ENCODE peak calls at places on chromosomes 4 and X, in nine cellular contexts. Q is spleen, I is testis, K is Peyer's patch, D is right lobe of liver, O is HCT116, Z is ovary, X is tibial nerve, V is gastrocnemius medialis. N is an unnamed sample.

GRCh38 chrX:103248553-103248952 is 6.4 kb downstream of the TCEAL8 start:
- DNase-seq in Q (no peak), I (no peak), K (no peak), D (no peak), O (peak; percentile 8), Z (no peak), X (no peak), V (no peak), N (no peak)

GRCh38 chrX:132483523-132483922 is 5.3 kb downstream of the MBNL3 start:
- DNase-seq in Q (no peak), I (no peak), K (no peak), D (no peak), O (no peak), Z (no peak), X (no peak), V (no peak), N (no peak)

GRCh38 chr4:107243141-107243779 is 207.1 kb upstream of the DKK2 start:
- DNase-seq in Q (no peak), I (no peak), K (no peak), D (no peak), O (no peak), Z (no peak), X (no peak), V (no peak), N (no peak)

GRCh38 chrX:31201503-31201902 is 129.7 kb upstream of the FTHL17 start:
- DNase-seq in Q (no peak), I (no peak), K (no peak), D (no peak), O (no peak), Z (no peak), X (no peak), V (no peak), N (no peak)

GRCh38 chr4:104941661-104942062 is 205.0 kb upstream of the TET2 start:
- DNase-seq in Q (no peak), I (no peak), K (no peak), D (no peak), O (no peak), Z (no peak), X (no peak), V (no peak), N (no peak)

GRCh38 chrX:40543661-40544328 is 37.0 kb upstream of the ATP6AP2 start:
- DNase-seq in Q (no peak), I (peak; percentile 17), K (no peak), D (no peak), O (peak; percentile 33), Z (no peak), X (no peak), V (no peak), N (no peak)

GRCh38 chr4:38241541-38241940 is 281.3 kb downstream of the PTTG2 start:
- DNase-seq in Q (no peak), I (no peak), K (no peak), D (no peak), O (no peak), Z (no peak), X (no peak), V (no peak), N (no peak)

GRCh38 chrX:75155454-75155829 is 641 bp downstream of the ABCB7 start:
- DNase-seq in Q (no peak), I (no peak), K (no peak), D (no peak), O (no peak), Z (no peak), X (no peak), V (no peak), N (no peak)

GRCh38 chr4:162485486-162485885 is 321.7 kb upstream of the FSTL5 start:
- DNase-seq in Q (no peak), I (no peak), K (no peak), D (no peak), O (no peak), Z (no peak), X (no peak), V (no peak), N (no peak)

GRCh38 chr4:140103676-140104075 is 50.3 kb downstream of the MAML3 start:
- DNase-seq in Q (no peak), I (no peak), K (no peak), D (no peak), O (no peak), Z (no peak), X (no peak), V (no peak), N (no peak)

GRCh38 chr4:152486414-152487389 is 49.2 kb downstream of the FBXW7 start:
- DNase-seq in Q (no peak), I (no peak), K (no peak), D (no peak), O (no peak), Z (no peak), X (no peak), V (no peak), N (no peak)
- H3K4me1 ChIP-seq in Q (peaks cover 30% of the 10 kb centered on the region), I (no peaks in the 10 kb centered on the region), K (no peaks in the 10 kb centered on the region), D (no peaks in the 10 kb centered on the region), O (no peaks in the 10 kb centered on the region), Z (no peaks in the 10 kb centered on the region), X (peaks cover 5% of the 10 kb centered on the region), V (no peaks in the 10 kb centered on the region), N (peaks cover 12% of the 10 kb centered on the region)

GRCh38 chr4:56535915-56536314 is 30.3 kb downstream of the ARL9 start:
- DNase-seq in Q (no peak), I (no peak), K (no peak), D (no peak), O (no peak), Z (no peak), X (no peak), V (no peak), N (no peak)

GRCh38 chr4:56531823-56532222 is 26.2 kb downstream of the ARL9 start:
- DNase-seq in Q (no peak), I (no peak), K (no peak), D (no peak), O (no peak), Z (no peak), X (no peak), V (no peak), N (no peak)

GRCh38 chr4:56532239-56532638 is 26.6 kb downstream of the ARL9 start:
- DNase-seq in Q (no peak), I (no peak), K (no peak), D (no peak), O (no peak), Z (no peak), X (no peak), V (no peak), N (no peak)

GRCh38 chr4:56531149-56531770 is 25.7 kb downstream of the ARL9 start:
- DNase-seq in Q (no peak), I (no peak), K (no peak), D (no peak), O (no peak), Z (no peak), X (no peak), V (no peak), N (no peak)

DNA sequence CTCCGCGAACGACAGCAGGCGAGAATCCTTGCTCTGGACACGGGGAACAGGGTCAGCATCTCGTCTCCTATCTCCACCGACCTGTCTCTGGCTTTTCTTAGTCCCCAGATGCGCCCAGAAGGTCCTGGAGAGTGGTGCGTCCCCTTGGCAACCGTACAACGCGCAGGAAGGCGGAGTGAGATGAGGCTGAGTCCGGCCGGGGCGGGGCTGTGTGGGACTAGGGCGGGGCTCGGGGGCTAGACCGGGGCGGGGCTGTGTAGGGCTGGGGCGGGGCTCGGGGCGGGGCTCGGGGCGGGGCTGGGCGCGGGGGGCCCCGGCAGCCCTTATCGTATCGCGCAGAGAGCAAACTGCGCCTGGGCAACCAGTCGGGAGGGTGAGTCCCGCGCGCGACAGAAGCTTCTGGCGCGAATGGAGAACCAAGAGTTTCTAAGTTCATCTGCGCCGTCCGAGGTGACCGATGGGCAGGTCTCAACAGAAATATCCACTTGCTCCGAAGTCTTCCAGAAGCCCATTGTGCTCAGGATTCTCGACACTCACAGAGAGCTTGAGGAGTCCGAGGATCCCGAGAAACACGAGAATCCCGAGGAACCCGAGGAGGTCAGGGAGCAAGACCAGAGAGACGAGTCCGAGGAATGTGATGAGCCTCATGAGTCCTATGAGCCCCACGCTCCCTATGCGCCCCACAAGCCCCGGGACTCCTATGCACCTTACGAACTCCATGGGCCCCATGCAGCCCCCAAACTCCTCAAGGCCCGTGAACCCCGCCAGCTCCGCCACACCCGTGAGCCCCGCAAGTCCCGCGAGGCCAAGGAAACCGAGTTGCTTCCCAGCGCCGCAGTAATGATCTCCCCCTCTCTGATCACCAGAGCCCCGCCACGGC is 24.9 kb downstream of the ARL9 start:
- DNase-seq in Q (peak; percentile 92), I (peak; percentile 95), K (peak; percentile 94), D (peak; percentile 78), O (peak; percentile 62), Z (peak; percentile 89), X (peak; percentile 74), V (peak; percentile 57), N (peak; percentile 89)
- TF ChIP-seq POLR2A in Q (no peak), I (no peak), K (no peak), D (no peak), O (no peak), Z (no peak), X (peak; percentile 55), V (no peak), N (no peak)

GRCh38 chr4:111991797-111992196 is 153.5 kb upstream of the FAM241A start:
- DNase-seq in Q (no peak), I (no peak), K (peak; percentile 54), D (no peak), O (peak; percentile 8), Z (no peak), X (no peak), V (no peak), N (no peak)
- H3K4me1 ChIP-seq in Q (peaks cover 4% of the 10 kb centered on the region), I (no peaks in the 10 kb centered on the region), K (no peaks in the 10 kb centered on the region), D (no peaks in the 10 kb centered on the region), O (no peaks in the 10 kb centered on the region), Z (no peaks in the 10 kb centered on the region), X (no peaks in the 10 kb centered on the region), V (no peaks in the 10 kb centered on the region), N (no peaks in the 10 kb centered on the region)

GRCh38 chr4:75715105-75715799 is 9.1 kb upstream of the USO1 start:
- DNase-seq in Q (no peak), I (no peak), K (no peak), D (no peak), O (no peak), Z (no peak), X (no peak), V (no peak), N (no peak)

GRCh38 chr4:75708218-75708691 is 16.1 kb upstream of the USO1 start:
- DNase-seq in Q (no peak), I (no peak), K (peak; percentile 70), D (no peak), O (no peak), Z (no peak), X (no peak), V (no peak), N (no peak)

GRCh38 chr4:75705198-75705712 is 19.1 kb upstream of the USO1 start:
- DNase-seq in Q (no peak), I (no peak), K (no peak), D (no peak), O (no peak), Z (no peak), X (no peak), V (no peak), N (no peak)

GRCh38 chr4:75714681-75715080 is 9.7 kb upstream of the USO1 start:
- DNase-seq in Q (no peak), I (no peak), K (no peak), D (no peak), O (no peak), Z (no peak), X (no peak), V (no peak), N (no peak)

DNA sequence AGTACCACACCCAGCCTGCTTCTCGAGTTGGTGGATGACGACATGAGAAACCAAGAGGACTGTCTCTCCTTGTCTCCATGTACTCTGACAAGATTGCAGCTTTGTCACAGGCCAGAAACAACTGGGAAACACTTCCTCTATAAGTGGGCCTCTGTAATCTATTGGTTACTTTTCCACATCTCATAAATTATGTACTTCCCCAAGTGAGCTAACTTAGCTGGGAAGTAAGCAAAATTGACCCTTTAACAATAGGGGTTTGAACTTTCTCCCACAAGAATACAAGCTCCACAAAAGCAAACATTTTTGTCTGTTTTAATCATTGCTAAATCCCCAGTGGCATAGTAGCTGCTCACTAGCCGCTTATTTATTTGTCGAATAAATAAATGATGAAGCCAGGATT is 14.1 kb upstream of the USO1 start:
- DNase-seq in Q (no peak), I (no peak), K (no peak), D (no peak), O (no peak), Z (no peak), X (no peak), V (no peak), N (no peak)
- TF ChIP-seq POLR2A in Q (no peak), I (no peak), K (no peak), D (no peak), O (no peak), Z (no peak), X (no peak), V (no peak), N (no peak)

N was measured in stomach.